ENCODE peak calls at places on chromosomes 3 and 15, in ten cellular contexts. T is activated B cell treated with CpG ODN at 0.5 μM for 24 hours; B is RPMI8226; V is AG04450; O is Right ventricle myocardium superior; N is stimulated activated CD4-positive, alpha-beta T cell treated with anti-CD3 and anti-CD28 coated beads, Interleukin-2, amount 100 ng/mL, for 24 hours; J is central memory CD4-positive, alpha-beta T cell; Q is activated CD4-positive, alpha-beta T cell treated with anti-CD3 and anti-CD28 coated beads, Interleukin-2, amount 50 U/mL, for 1 hour; G is activated CD8-positive, alpha-beta T cell treated with anti-CD3 and anti-CD28 coated beads, Interleukin-2, amount 10 ng/mL, durations not matched to agents 7 days and 5 days; C is T-cell. A is an unnamed sample.
A peak's percentile ranks its signal among the peaks of the same experiment; 100 is the strongest.

GRCh38 chr3:66822059-66823009 is 175.8 kb upstream of the KBTBD8 start:
- DNase-seq in T (peak; percentile 32), B (peak; percentile 66), V (peak; percentile 42), O (no peak), N (peak; percentile 77), J (peak; percentile 51), Q (peak; percentile 69), G (peak; percentile 75), C (peak; percentile 38), A (peak; percentile 76)

GRCh38 chr15:60370105-60370803 is 27.5 kb downstream of the ANXA2 start:
- DNase-seq in T (no peak), B (no peak), V (no peak), O (no peak), N (no peak), J (no peak), Q (no peak), G (no peak), C (no peak), A (no peak)

GRCh38 chr3:42090973-42091731 is at the start of gene TRAK1:
- DNase-seq in T (no peak), B (no peak), V (no peak), O (peak; percentile 56), N (no peak), J (no peak), Q (no peak), G (no peak), C (no peak), A (no peak)

GRCh38 chr3:13025778-13026518 is 47.3 kb downstream of the IQSEC1 start:
- DNase-seq in T (no peak), B (no peak), V (no peak), O (no peak), N (no peak), J (no peak), Q (no peak), G (no peak), C (no peak), A (no peak)

GRCh38 chr15:77239892-77240608 is 169.1 kb upstream of the TSPAN3 start:
- DNase-seq in T (no peak), B (no peak), V (no peak), O (no peak), N (no peak), J (no peak), Q (no peak), G (no peak), C (no peak), A (no peak)

GRCh38 chr15:38176155-38176554 is 76.5 kb upstream of the SPRED1 start:
- DNase-seq in T (no peak), B (no peak), V (peak; percentile 15), O (no peak), N (no peak), J (no peak), Q (no peak), G (no peak), C (no peak), A (no peak)

GRCh38 chr3:156751461-156752025 is 74.6 kb upstream of the LEKR1 start:
- DNase-seq in T (no peak), B (no peak), V (peak; percentile 51), O (peak; percentile 70), N (no peak), J (no peak), Q (no peak), G (no peak), C (no peak), A (no peak)

GRCh38 chr15:69988541-69989225 is 109.0 kb downstream of the TLE3 start:
- DNase-seq in T (no peak), B (no peak), V (no peak), O (no peak), N (no peak), J (no peak), Q (no peak), G (no peak), C (no peak), A (no peak)

GRCh38 chr15:92197761-92198160 is 195.9 kb upstream of the ST8SIA2 start:
- DNase-seq in T (no peak), B (no peak), V (no peak), O (no peak), N (no peak), J (no peak), Q (no peak), G (no peak), C (no peak), A (no peak)

GRCh38 chr3:99586680-99587079 is 51.7 kb upstream of the COL8A1 start:
- DNase-seq in T (no peak), B (no peak), V (no peak), O (no peak), N (no peak), J (no peak), Q (no peak), G (no peak), C (no peak), A (no peak)

GRCh38 chr3:177385831-177386301 is 188.6 kb upstream of the TBL1XR1 start:
- DNase-seq in T (no peak), B (no peak), V (peak; percentile 8), O (no peak), N (no peak), J (no peak), Q (no peak), G (no peak), C (no peak), A (no peak)

GRCh38 chr15:98978153-98978552 is 29.4 kb downstream of the PGPEP1L start:
- DNase-seq in T (no peak), B (no peak), V (no peak), O (no peak), N (no peak), J (no peak), Q (no peak), G (no peak), C (no peak), A (no peak)

GRCh38 chr3:81684739-81685395 is 76.6 kb downstream of the GBE1 start:
- DNase-seq in T (no peak), B (no peak), V (no peak), O (no peak), N (no peak), J (no peak), Q (no peak), G (no peak), C (no peak), A (no peak)

GRCh38 chr15:69225355-69226027 is 65.1 kb downstream of the GLCE start:
- DNase-seq in T (no peak), B (peak; percentile 25), V (no peak), O (no peak), N (no peak), J (no peak), Q (no peak), G (no peak), C (no peak), A (no peak)

GRCh38 chr3:128942161-128942952 is 51.5 kb downstream of the CFAP92 start:
- DNase-seq in T (no peak), B (no peak), V (no peak), O (no peak), N (no peak), J (no peak), Q (no peak), G (no peak), C (no peak), A (no peak)

GRCh38 chr15:99437315-99438221 is 128.2 kb upstream of the MEF2A start:
- DNase-seq in T (peak; percentile 11), B (no peak), V (no peak), O (peak; percentile 33), N (peak; percentile 13), J (no peak), Q (no peak), G (no peak), C (no peak), A (no peak)